ENCODE peak calls at places on chromosomes 2 and 18, in nine cellular contexts. Y, D, U, A, B, I, S, O and M are unnamed samples.

GRCh38 chr2:127424598-127425379 is 6.6 kb downstream of the PROC start:
- DNase-seq in Y (no peak), D (no peak), U (no peak), A (no peak), B (no peak), I (no peak), S (no peak), O (no peak), M (no peak)

GRCh38 chr18:30359521-30359920 is 683.0 kb downstream of the DSC3 start:
- DNase-seq in Y (no peak), D (no peak), U (no peak), A (no peak), B (no peak), I (no peak), S (no peak), O (no peak), M (no peak)

GRCh38 chr2:219595250-219595649 is 2.4 kb upstream of the STK11IP start:
- DNase-seq in Y (no peak), D (no peak), U (no peak), A (no peak), B (peak), I (no peak), S (no peak), O (no peak), M (no peak)

GRCh38 chr18:31487251-31488015 is 10.5 kb upstream of the DSG2 start:
- DNase-seq in Y (no peak), D (no peak), U (no peak), A (peak), B (no peak), I (no peak), S (no peak), O (no peak), M (no peak)

GRCh38 chr2:8573234-8573941 is 108.5 kb upstream of the ID2 start:
- DNase-seq in Y (no peak), D (no peak), U (peak), A (no peak), B (no peak), I (peak), S (no peak), O (peak), M (no peak)

GRCh38 chr18:24293254-24293653 is 104.4 kb downstream of the OSBPL1A start:
- DNase-seq in Y (no peak), D (no peak), U (no peak), A (no peak), B (no peak), I (no peak), S (no peak), O (no peak), M (no peak)

GRCh38 chr18:13611058-13611615 is 115.2 kb downstream of the FAM210A start:
- DNase-seq in Y (peak), D (no peak), U (no peak), A (no peak), B (no peak), I (no peak), S (peak), O (no peak), M (peak)

GRCh38 chr2:172693037-172693436 is 42.6 kb upstream of the RAPGEF4 start:
- DNase-seq in Y (peak), D (no peak), U (no peak), A (peak), B (no peak), I (peak), S (no peak), O (no peak), M (peak)

GRCh38 chr2:205386109-205386508 is 296.2 kb upstream of the NRP2 start:
- DNase-seq in Y (no peak), D (no peak), U (no peak), A (no peak), B (no peak), I (no peak), S (no peak), O (no peak), M (no peak)

GRCh38 chr2:186748354-186748753 is 54.5 kb downstream of the FAM171B start:
- DNase-seq in Y (peak), D (no peak), U (no peak), A (no peak), B (no peak), I (no peak), S (no peak), O (no peak), M (no peak)

GRCh38 chr18:70499218-70499691 is 210.4 kb downstream of the SOCS6 start:
- DNase-seq in Y (no peak), D (no peak), U (no peak), A (no peak), B (no peak), I (no peak), S (no peak), O (no peak), M (no peak)

GRCh38 chr2:85887566-85888019 is 1.2 kb downstream of the ST3GAL5 start:
- DNase-seq in Y (peak), D (no peak), U (peak), A (no peak), B (no peak), I (peak), S (peak), O (no peak), M (peak)

GRCh38 chr2:168596881-168597280 is 140.8 kb downstream of the CERS6 start:
- DNase-seq in Y (no peak), D (no peak), U (no peak), A (peak), B (no peak), I (no peak), S (no peak), O (no peak), M (no peak)

GRCh38 chr2:12721571-12722444 is 5.1 kb downstream of the TRIB2 start:
- DNase-seq in Y (no peak), D (no peak), U (no peak), A (no peak), B (no peak), I (no peak), S (no peak), O (no peak), M (no peak)

GRCh38 chr18:8140841-8141501 is 468.3 kb upstream of the RAB12 start:
- DNase-seq in Y (no peak), D (no peak), U (no peak), A (no peak), B (peak), I (no peak), S (no peak), O (no peak), M (peak)

GRCh38 chr2:235263205-235264120 is 230.4 kb upstream of the AGAP1 start:
- DNase-seq in Y (peak), D (no peak), U (peak), A (peak), B (no peak), I (peak), S (no peak), O (peak), M (peak)

GRCh38 chr2:119223521-119224390 is at the start of gene STEAP3:
- DNase-seq in Y (peak), D (no peak), U (peak), A (peak), B (peak), I (peak), S (peak), O (no peak), M (peak)

GRCh38 chr2:186709529-186710455 is 15.9 kb downstream of the FAM171B start:
- DNase-seq in Y (no peak), D (no peak), U (no peak), A (no peak), B (no peak), I (no peak), S (no peak), O (no peak), M (no peak)

GRCh38 chr2:5589183-5589582 is 103.0 kb upstream of the SOX11 start:
- DNase-seq in Y (no peak), D (no peak), U (no peak), A (no peak), B (no peak), I (no peak), S (no peak), O (no peak), M (no peak)

GRCh38 chr2:46970334-46971288 is 55.0 kb upstream of the MCFD2 start:
- DNase-seq in Y (peak), D (no peak), U (no peak), A (no peak), B (no peak), I (peak), S (peak), O (no peak), M (peak)

GRCh38 chr2:197209274-197209673 is 101.3 kb downstream of the ANKRD44 start:
- DNase-seq in Y (no peak), D (no peak), U (no peak), A (no peak), B (no peak), I (no peak), S (no peak), O (no peak), M (no peak)

GRCh38 chr2:190533968-190534309 is 583 bp downstream of the NEMP2 start:
- DNase-seq in Y (no peak), D (no peak), U (no peak), A (no peak), B (no peak), I (no peak), S (peak), O (no peak), M (no peak)

GRCh38 chr2:126657636-126658315 is 1.8 kb downstream of the GYPC start:
- DNase-seq in Y (peak), D (peak), U (peak), A (peak), B (peak), I (peak), S (peak), O (no peak), M (peak)

GRCh38 chr2:16908671-16909070 is 243.0 kb upstream of the CYRIA start:
- DNase-seq in Y (no peak), D (no peak), U (no peak), A (no peak), B (no peak), I (no peak), S (no peak), O (no peak), M (no peak)

GRCh38 chr18:26088482-26088881 is 1.9 kb downstream of the SS18 start:
- DNase-seq in Y (peak), D (no peak), U (no peak), A (no peak), B (no peak), I (no peak), S (no peak), O (no peak), M (no peak)

GRCh38 chr2:217517402-217517801 is 485.4 kb downstream of the TNS1 start:
- DNase-seq in Y (no peak), D (no peak), U (no peak), A (no peak), B (no peak), I (no peak), S (no peak), O (no peak), M (no peak)

GRCh38 chr2:199659207-199659606 is 191.8 kb downstream of the FTCDNL1 start:
- DNase-seq in Y (peak), D (no peak), U (no peak), A (no peak), B (peak), I (no peak), S (peak), O (no peak), M (no peak)

GRCh38 chr2:176134978-176135575 is 5.6 kb downstream of the HOXD8 start:
- DNase-seq in Y (peak), D (no peak), U (no peak), A (no peak), B (no peak), I (no peak), S (no peak), O (no peak), M (no peak)

GRCh38 chr2:178943745-178944144 is 106.2 kb downstream of the CCDC141 start:
- DNase-seq in Y (no peak), D (no peak), U (no peak), A (no peak), B (no peak), I (no peak), S (no peak), O (no peak), M (no peak)

GRCh38 chr2:2646312-2647051 is 315.4 kb upstream of the MYT1L start:
- DNase-seq in Y (no peak), D (no peak), U (no peak), A (no peak), B (no peak), I (no peak), S (no peak), O (no peak), M (no peak)

GRCh38 chr2:172086349-172087190 is 1.3 kb downstream of the DLX1 start:
- DNase-seq in Y (peak), D (no peak), U (no peak), A (no peak), B (no peak), I (no peak), S (peak), O (no peak), M (peak)

GRCh38 chr2:238695538-238695937 is 152.3 kb upstream of the TWIST2 start:
- DNase-seq in Y (no peak), D (no peak), U (no peak), A (no peak), B (no peak), I (no peak), S (no peak), O (no peak), M (no peak)

GRCh38 chr2:99651930-99652670 is 162.3 kb upstream of the REV1 start:
- DNase-seq in Y (no peak), D (no peak), U (no peak), A (no peak), B (no peak), I (no peak), S (no peak), O (no peak), M (no peak)

GRCh38 chr2:230796280-230796862 is 68.4 kb upstream of the ITM2C start:
- DNase-seq in Y (no peak), D (no peak), U (no peak), A (no peak), B (no peak), I (no peak), S (no peak), O (no peak), M (no peak)

GRCh38 chr18:39223283-39223682 is 1657.7 kb upstream of the CELF4 start:
- DNase-seq in Y (no peak), D (no peak), U (no peak), A (no peak), B (no peak), I (no peak), S (no peak), O (no peak), M (no peak)

GRCh38 chr2:26298286-26298637 is 47.7 kb upstream of the SELENOI start:
- DNase-seq in Y (peak), D (no peak), U (no peak), A (no peak), B (no peak), I (no peak), S (no peak), O (no peak), M (no peak)

GRCh38 chr2:26297061-26297460 is 48.9 kb upstream of the SELENOI start:
- DNase-seq in Y (no peak), D (no peak), U (no peak), A (no peak), B (no peak), I (no peak), S (no peak), O (no peak), M (no peak)

GRCh38 chr2:26300234-26300641 is 45.7 kb upstream of the SELENOI start:
- DNase-seq in Y (peak), D (no peak), U (no peak), A (no peak), B (no peak), I (peak), S (no peak), O (no peak), M (peak)

GRCh38 chr2:26299488-26300092 is 46.4 kb upstream of the SELENOI start:
- DNase-seq in Y (peak), D (peak), U (no peak), A (no peak), B (no peak), I (peak), S (no peak), O (no peak), M (peak)

GRCh38 chr2:26298638-26299393 is 47.1 kb upstream of the SELENOI start:
- DNase-seq in Y (peak), D (peak), U (no peak), A (no peak), B (no peak), I (peak), S (peak), O (no peak), M (peak)
- TF ChIP-seq POLR2A in Y (peak), D (no peak), U (no peak), A (no peak), B (no peak), I (no peak), S (no peak), O (no peak), M (no peak)

GRCh38 chr2:136024185-136024584 is 38.8 kb upstream of the DARS1 start:
- DNase-seq in Y (no peak), D (no peak), U (no peak), A (no peak), B (no peak), I (no peak), S (no peak), O (no peak), M (no peak)

GRCh38 chr2:136022747-136023146 is 37.3 kb upstream of the DARS1 start:
- DNase-seq in Y (no peak), D (no peak), U (no peak), A (no peak), B (no peak), I (no peak), S (no peak), O (no peak), M (no peak)

GRCh38 chr2:136023416-136023815 is 38.0 kb upstream of the DARS1 start:
- DNase-seq in Y (no peak), D (no peak), U (no peak), A (no peak), B (no peak), I (no peak), S (no peak), O (no peak), M (no peak)

GRCh38 chr2:136024616-136025015 is 39.2 kb upstream of the DARS1 start:
- DNase-seq in Y (no peak), D (no peak), U (no peak), A (no peak), B (no peak), I (no peak), S (no peak), O (no peak), M (no peak)

DNA sequence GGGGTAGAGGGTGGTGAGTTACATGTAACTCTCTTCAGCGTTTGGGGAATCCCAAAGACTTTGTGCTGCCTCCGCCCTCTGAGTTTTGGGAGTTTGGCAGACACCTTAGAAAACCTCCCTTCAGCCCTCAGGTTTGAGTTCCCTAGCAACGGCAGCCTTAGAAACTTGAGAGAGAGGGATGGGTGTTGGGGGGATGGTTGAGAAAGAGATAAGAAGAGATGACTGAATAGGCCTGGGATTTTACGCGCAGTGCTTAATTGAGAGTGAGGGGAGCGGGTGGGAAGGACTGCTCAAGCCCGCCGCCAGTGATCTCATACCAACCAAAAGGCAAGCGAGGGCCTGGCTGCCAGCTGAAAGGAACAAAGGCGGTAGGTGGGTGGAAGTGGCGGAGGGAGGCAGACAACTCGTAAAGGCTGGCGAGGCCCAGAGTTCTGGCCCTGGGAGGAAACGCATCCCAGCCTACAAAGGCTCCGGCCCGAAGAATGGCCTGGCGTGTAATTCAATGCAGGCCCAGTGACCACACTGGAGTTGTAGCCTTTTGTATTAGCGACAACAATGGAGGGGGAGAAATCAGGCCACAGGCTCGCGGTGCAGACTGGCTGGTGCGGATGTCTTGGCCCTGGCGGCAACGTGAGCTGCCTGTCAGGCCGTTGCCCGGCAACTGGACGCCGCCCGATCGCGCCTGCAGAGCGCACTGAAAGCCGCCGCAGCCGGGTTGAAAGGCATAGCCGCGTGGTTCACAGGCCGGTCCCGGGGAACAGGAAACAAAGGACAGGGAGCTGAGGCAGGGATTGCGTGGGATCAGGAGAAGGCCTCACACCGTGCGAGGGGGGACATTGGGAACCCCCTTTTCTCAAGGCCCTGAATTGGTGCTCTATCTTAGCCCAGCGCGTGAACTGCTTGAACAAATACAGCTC is 39.9 kb upstream of the DARS1 start:
- DNase-seq in Y (peak), D (no peak), U (no peak), A (peak), B (peak), I (peak), S (peak), O (peak), M (peak)
- TF ChIP-seq POLR2AphosphoS5 in Y (no peak), D (no peak), U (no peak), A (no peak), B (no peak), I (no peak), S (peak), O (no peak), M (no peak)

DNA sequence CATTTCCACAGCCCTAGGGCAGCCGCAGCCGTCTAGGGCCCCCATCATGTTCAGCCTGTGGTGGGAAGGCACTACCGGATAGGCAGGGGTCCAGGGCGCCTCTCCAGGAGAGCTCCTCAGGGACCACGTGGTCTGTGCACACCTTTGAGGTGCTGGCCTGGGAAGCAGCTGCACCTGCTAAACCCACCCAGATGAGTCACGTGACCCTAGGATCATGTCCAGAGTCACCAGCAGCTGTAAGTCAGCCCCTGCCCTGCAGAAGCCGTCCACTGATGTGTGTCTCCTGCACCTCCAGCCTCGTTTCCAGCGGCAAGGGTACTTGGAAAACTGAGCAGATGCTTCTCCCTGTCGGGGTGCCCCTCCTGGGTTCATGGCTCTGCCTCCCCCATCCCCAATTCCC is 682.6 kb upstream of the SALL3 start:
- DNase-seq in Y (no peak), D (no peak), U (no peak), A (no peak), B (no peak), I (no peak), S (no peak), O (no peak), M (no peak)
- H3K4me3 ChIP-seq in Y (no peak), D (no peak), U (no peak), A (no peak), B (no peak), I (no peak), S (no peak), O (no peak), M (no peak)

DNA sequence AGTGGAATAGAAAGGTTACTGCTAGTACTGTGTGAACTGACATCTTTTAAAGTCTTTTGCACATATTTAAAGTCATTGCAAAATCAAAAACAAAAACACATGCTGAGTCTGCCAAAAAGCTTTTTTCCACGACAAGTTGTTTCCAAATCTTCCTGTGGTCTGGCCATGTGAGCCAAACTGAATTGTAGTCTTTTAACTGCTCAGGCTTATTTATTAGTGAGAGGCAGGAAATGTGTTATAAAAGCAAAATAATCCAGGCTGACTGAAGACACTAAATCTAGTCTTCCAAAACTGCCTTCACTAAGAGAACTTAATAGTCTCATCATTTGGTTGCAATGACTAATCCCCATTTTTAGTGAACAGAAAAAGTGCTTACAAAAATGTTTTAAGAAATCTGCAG is 2.3 kb downstream of the KRCC1 start:
- DNase-seq in Y (peak), D (no peak), U (no peak), A (no peak), B (no peak), I (no peak), S (no peak), O (no peak), M (no peak)
- TF ChIP-seq POLR2A in Y (no peak), D (no peak), U (no peak), A (no peak), B (no peak), I (no peak), S (no peak), O (no peak), M (peak)

GRCh38 chr18:75244914-75245313 is 34.3 kb downstream of the TSHZ1 start:
- DNase-seq in Y (no peak), D (no peak), U (no peak), A (no peak), B (no peak), I (no peak), S (no peak), O (no peak), M (no peak)
- TF ChIP-seq POLR2AphosphoS5 in Y (no peak), D (no peak), U (no peak), A (no peak), B (no peak), I (no peak), S (no peak), O (no peak), M (no peak)

GRCh38 chr2:66432801-66433694 is 1.9 kb upstream of the MEIS1 start:
- DNase-seq in Y (peak), D (no peak), U (peak), A (no peak), B (peak), I (peak), S (peak), O (peak), M (peak)
- H3K4me3 ChIP-seq in Y (peak), D (peak), U (peak), A (no peak), B (peak), I (peak), S (peak), O (peak), M (peak)

GRCh38 chr18:43158381-43158780 is 42.9 kb upstream of the RIT2 start:
- DNase-seq in Y (no peak), D (no peak), U (no peak), A (no peak), B (no peak), I (no peak), S (no peak), O (no peak), M (no peak)
- TF ChIP-seq POLR2A in Y (no peak), D (no peak), U (no peak), A (no peak), B (no peak), I (no peak), S (no peak), O (no peak), M (no peak)